ENCODE peak calls at places on chromosomes 13 and 19, in nine cellular contexts. G is tibial nerve, P is transverse colon, A is spleen, S is breast epithelium, F is esophagus squamous epithelium, Q is body of pancreas, Z is gastrocnemius medialis, D is uterus. K is an unnamed sample.

GRCh38 chr19:1665565-1666047 is 13.2 kb upstream of the TCF3 start:
- DNase-seq in G (no peak), P (peak; percentile 44), A (no peak), S (no peak), F (no peak), Q (no peak), Z (no peak), D (no peak), K (no peak)

GRCh38 chr19:18765224-18765623 is 25.9 kb downstream of the COMP start:
- DNase-seq in G (no peak), P (peak; percentile 33), A (no peak), S (no peak), F (no peak), Q (no peak), Z (no peak), D (no peak), K (no peak)

GRCh38 chr13:97659602-97660001 is 225.6 kb downstream of the RAP2A start:
- DNase-seq in G (no peak), P (no peak), A (no peak), S (no peak), F (no peak), Q (no peak), Z (no peak), D (no peak), K (no peak)

GRCh38 chr19:12841094-12841493 is 2.8 kb downstream of the MAST1 start:
- DNase-seq in G (no peak), P (no peak), A (no peak), S (no peak), F (no peak), Q (peak; percentile 55), Z (no peak), D (no peak), K (no peak)

GRCh38 chr19:52369463-52370340 is at the start of gene ZNF880:
- DNase-seq in G (peak; percentile 89), P (peak; percentile 90), A (peak; percentile 96), S (peak; percentile 87), F (peak; percentile 51), Q (peak; percentile 94), Z (peak; percentile 73), D (peak; percentile 94), K (peak; percentile 88)

GRCh38 chr13:77833331-77833863 is 85.2 kb downstream of the EDNRB start:
- DNase-seq in G (no peak), P (no peak), A (no peak), S (no peak), F (no peak), Q (peak; percentile 27), Z (peak; percentile 10), D (no peak), K (no peak)

GRCh38 chr19:14333101-14333871 is 48.0 kb upstream of the ADGRE5 start:
- DNase-seq in G (no peak), P (peak; percentile 71), A (no peak), S (no peak), F (no peak), Q (no peak), Z (no peak), D (no peak), K (no peak)

GRCh38 chr13:44249439-44249838 is 124.2 kb upstream of the SERP2 start:
- DNase-seq in G (peak; percentile 46), P (peak; percentile 29), A (no peak), S (peak; percentile 48), F (no peak), Q (peak; percentile 55), Z (peak; percentile 30), D (peak; percentile 46), K (no peak)

GRCh38 chr19:5128932-5129389 is 160.0 kb downstream of the KDM4B start:
- DNase-seq in G (no peak), P (no peak), A (no peak), S (no peak), F (no peak), Q (peak; percentile 87), Z (no peak), D (peak; percentile 52), K (no peak)

GRCh38 chr13:113153810-113154748 is 4.4 kb upstream of the PROZ start:
- DNase-seq in G (peak; percentile 68), P (peak; percentile 85), A (peak; percentile 92), S (peak; percentile 73), F (peak; percentile 35), Q (peak; percentile 82), Z (peak; percentile 75), D (peak; percentile 77), K (peak; percentile 89)

GRCh38 chr13:110915874-110916670 is 1.2 kb upstream of the ANKRD10 start:
- DNase-seq in G (no peak), P (no peak), A (no peak), S (no peak), F (no peak), Q (no peak), Z (no peak), D (no peak), K (no peak)

DNA sequence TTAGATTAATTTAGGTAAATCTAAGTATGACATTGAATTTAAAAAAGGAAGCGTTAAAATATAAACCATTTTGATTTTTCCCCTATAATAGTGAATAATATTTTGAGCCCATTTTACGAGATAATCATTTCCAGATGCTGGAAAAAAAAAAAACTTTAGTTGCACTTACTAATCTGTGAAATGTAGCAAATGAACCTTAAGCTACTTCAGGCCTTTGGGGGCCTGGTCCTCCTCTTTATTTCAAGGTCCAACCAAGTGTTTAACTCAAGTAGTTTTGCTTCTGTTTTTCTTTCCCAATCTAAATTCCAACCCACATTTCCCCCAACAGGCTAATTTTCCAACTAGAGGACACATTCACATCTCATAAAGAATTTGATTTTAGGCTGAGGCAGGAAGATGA is 101.2 kb downstream of the TNFRSF19 start:
- DNase-seq in G (no peak), P (no peak), A (no peak), S (no peak), F (no peak), Q (no peak), Z (no peak), D (no peak), K (no peak)
- H3K36me3 ChIP-seq in G (no peaks in the 10 kb centered on the region), P (no peaks in the 10 kb centered on the region), A (no peaks in the 10 kb centered on the region), S (no peaks in the 10 kb centered on the region), F (peaks cover 23% of the 10 kb centered on the region), Q (no peaks in the 10 kb centered on the region), Z (no peaks in the 10 kb centered on the region), D (no peaks in the 10 kb centered on the region), K (no peaks in the 10 kb centered on the region)

DNA sequence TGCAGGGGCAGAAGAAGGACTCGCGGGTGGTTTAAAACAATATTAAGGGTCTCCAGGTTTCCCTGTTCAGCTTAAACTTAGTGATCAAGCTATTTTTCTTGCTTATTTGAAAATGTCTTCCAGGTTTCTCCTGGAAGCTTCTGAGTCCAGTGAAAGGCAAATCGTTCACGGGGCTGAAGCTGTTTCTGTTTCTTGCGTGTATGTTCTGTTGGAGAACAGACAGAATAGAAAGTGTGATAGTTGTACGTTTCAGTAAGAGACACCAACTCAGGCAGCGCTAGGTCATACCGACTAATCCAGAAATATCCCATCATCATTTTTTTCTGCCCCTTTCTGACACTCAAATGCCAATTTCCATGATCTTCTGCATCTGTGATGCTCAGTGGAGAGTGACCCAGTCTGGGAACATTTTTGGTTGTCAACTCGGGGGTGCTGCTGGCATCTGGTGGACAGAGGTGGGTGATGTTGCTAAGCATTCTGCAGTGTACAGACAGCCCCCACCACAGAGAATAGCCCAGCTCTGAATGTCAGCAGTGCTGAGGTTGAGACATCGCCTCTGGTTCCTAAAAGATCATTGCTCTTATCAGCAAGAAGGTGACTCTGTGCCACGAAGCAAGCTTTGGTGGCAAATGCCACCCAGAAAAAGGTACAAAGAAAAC is 4.3 kb downstream of the KLF2 start:
- DNase-seq in G (no peak), P (no peak), A (no peak), S (no peak), F (no peak), Q (no peak), Z (no peak), D (no peak), K (no peak)
- TF ChIP-seq POLR2A in G (no peak), P (peak; percentile 5), A (peak; percentile 42), S (no peak), F (no peak), Q (no peak), Z (no peak), D (no peak), K (no peak)

GRCh38 chr19:55087542-55087935 is 11.9 kb downstream of the EPS8L1 start:
- DNase-seq in G (no peak), P (no peak), A (no peak), S (no peak), F (no peak), Q (no peak), Z (no peak), D (no peak), K (no peak)

GRCh38 chr19:55084416-55084815 is 8.7 kb downstream of the EPS8L1 start:
- DNase-seq in G (no peak), P (no peak), A (no peak), S (no peak), F (no peak), Q (no peak), Z (no peak), D (no peak), K (no peak)

GRCh38 chr19:55086730-55087541 is 11.3 kb downstream of the EPS8L1 start:
- DNase-seq in G (peak; percentile 80), P (peak; percentile 93), A (peak; percentile 90), S (peak; percentile 83), F (no peak), Q (peak; percentile 81), Z (peak; percentile 73), D (peak; percentile 93), K (no peak)

GRCh38 chr19:55088021-55088451 is 12.4 kb downstream of the EPS8L1 start:
- DNase-seq in G (no peak), P (no peak), A (no peak), S (no peak), F (no peak), Q (no peak), Z (no peak), D (no peak), K (no peak)

GRCh38 chr19:55085923-55086715 is 10.4 kb downstream of the EPS8L1 start:
- DNase-seq in G (no peak), P (no peak), A (peak; percentile 70), S (no peak), F (no peak), Q (no peak), Z (no peak), D (no peak), K (no peak)
- H3K4me3 ChIP-seq in G (peak overlapping the region; percentile 39), P (no peak overlapping the region), A (peak overlapping the region; percentile 37), S (peak overlapping the region; percentile 67), F (peak overlapping the region; percentile 69), Q (no peak overlapping the region), Z (peak overlapping the region; percentile 52), D (peak overlapping the region; percentile 35), K (peak overlapping the region; percentile 73)

GRCh38 chr13:36870050-36870692 is 49.9 kb downstream of the SMAD9 start:
- DNase-seq in G (no peak), P (no peak), A (no peak), S (no peak), F (no peak), Q (no peak), Z (no peak), D (no peak), K (no peak)

GRCh38 chr13:36865265-36865664 is 46.2 kb downstream of the RFXAP start:
- DNase-seq in G (no peak), P (no peak), A (no peak), S (no peak), F (no peak), Q (no peak), Z (no peak), D (no peak), K (no peak)

GRCh38 chr13:36862002-36862706 is 43.1 kb downstream of the RFXAP start:
- DNase-seq in G (no peak), P (no peak), A (no peak), S (no peak), F (no peak), Q (no peak), Z (no peak), D (no peak), K (no peak)

GRCh38 chr13:36862722-36863121 is 43.7 kb downstream of the RFXAP start:
- DNase-seq in G (no peak), P (no peak), A (no peak), S (no peak), F (no peak), Q (no peak), Z (no peak), D (no peak), K (no peak)

GRCh38 chr13:36866232-36866631 is 47.2 kb downstream of the RFXAP start:
- DNase-seq in G (no peak), P (no peak), A (no peak), S (no peak), F (no peak), Q (no peak), Z (no peak), D (no peak), K (no peak)
- H3K36me3 ChIP-seq in G (no peaks in the 10 kb centered on the region), P (no peaks in the 10 kb centered on the region), A (no peaks in the 10 kb centered on the region), S (no peaks in the 10 kb centered on the region), F (peaks cover 20% of the 10 kb centered on the region), Q (no peaks in the 10 kb centered on the region), Z (no peaks in the 10 kb centered on the region), D (no peaks in the 10 kb centered on the region), K (no peaks in the 10 kb centered on the region)